ENCODE peak calls at places on chromosome 16, in five cellular contexts. W, X, G, U and K are unnamed samples.

GRCh38 chr16:53417011-53417410 is 17.3 kb upstream of the RBL2 start:
- DNase-seq in G (no peak), U (no peak), W (no peak), X (peak), K (peak)

GRCh38 chr16:10984509-10984908 is 40.1 kb downstream of the CLEC16A start:
- DNase-seq in G (no peak), U (no peak), X (peak), W (no peak), K (no peak)

GRCh38 chr16:53817117-53817516 is 113.2 kb downstream of the FTO start:
- DNase-seq in U (no peak), G (peak), X (peak), W (no peak), K (no peak)

GRCh38 chr16:56202036-56202435 is 10.7 kb downstream of the GNAO1 start:
- DNase-seq in U (no peak), G (no peak), X (no peak), W (no peak), K (no peak)

GRCh38 chr16:79316004-79316458 is 284.5 kb downstream of the MAF start:
- DNase-seq in X (no peak), G (no peak), U (no peak), W (no peak), K (no peak)

GRCh38 chr16:86665929-86666328 is 87.6 kb downstream of the FOXL1 start:
- DNase-seq in W (no peak), U (no peak), X (no peak), G (no peak), K (no peak)

GRCh38 chr16:58222532-58223316 is 24.8 kb upstream of the CSNK2A2 start:
- DNase-seq in W (no peak), U (no peak), X (peak), G (no peak), K (no peak)

GRCh38 chr16:78437352-78437968 is 338.0 kb downstream of the WWOX start:
- DNase-seq in W (no peak), G (no peak), X (no peak), U (peak), K (no peak)

GRCh38 chr16:3503513-3503912 is 2.7 kb downstream of the CLUAP1 start:
- DNase-seq in W (no peak), U (no peak), G (no peak), X (no peak), K (no peak)